ENCODE peak calls at places on chromosomes 16 and 17, in ten cellular contexts. One of them, this sample, is unnamed.

GRCh38 chr17:67353929-67354557 is 12.3 kb downstream of the PSMD12 start:
- DNase-seq in psoas muscle: no peak
- DNase-seq in brain microvascular endothelial cell: no peak
- DNase-seq in sigmoid colon: no peak
- DNase-seq in neural progenitor cell: no peak
- DNase-seq in effector memory CD4-positive, alpha-beta T cell: no peak
- DNase-seq in CD4-positive, CD25-positive, alpha-beta regulatory T cell: no peak
- DNase-seq in body of pancreas: peak; percentile 16
- DNase-seq in SK-N-SH: no peak
- DNase-seq in fibroblast of lung: no peak
- DNase-seq in this sample: no peak

GRCh38 chr17:76556759-76557367 is 17.0 kb downstream of the PRCD start:
- DNase-seq in psoas muscle: no peak
- DNase-seq in sigmoid colon: no peak
- DNase-seq in fibroblast of lung: peak; percentile 27
- DNase-seq in effector memory CD4-positive, alpha-beta T cell: peak; percentile 34
- DNase-seq in CD4-positive, CD25-positive, alpha-beta regulatory T cell: peak; percentile 44
- DNase-seq in brain microvascular endothelial cell: no peak
- DNase-seq in body of pancreas: peak; percentile 37
- DNase-seq in neural progenitor cell: peak; percentile 25
- DNase-seq in SK-N-SH: no peak
- DNase-seq in this sample: peak; percentile 92

GRCh38 chr17:77962349-77962748 is 3.8 kb downstream of the TNRC6C start:
- DNase-seq in CD4-positive, CD25-positive, alpha-beta regulatory T cell: no peak
- DNase-seq in neural progenitor cell: peak; percentile 32
- DNase-seq in body of pancreas: no peak
- DNase-seq in fibroblast of lung: no peak
- DNase-seq in sigmoid colon: no peak
- DNase-seq in brain microvascular endothelial cell: no peak
- DNase-seq in effector memory CD4-positive, alpha-beta T cell: no peak
- DNase-seq in SK-N-SH: no peak
- DNase-seq in psoas muscle: no peak
- DNase-seq in this sample: no peak

GRCh38 chr17:50668025-50668837 is 33.5 kb downstream of the ABCC3 start:
- DNase-seq in SK-N-SH: no peak
- DNase-seq in CD4-positive, CD25-positive, alpha-beta regulatory T cell: no peak
- DNase-seq in psoas muscle: no peak
- DNase-seq in brain microvascular endothelial cell: peak; percentile 15
- DNase-seq in fibroblast of lung: peak; percentile 57
- DNase-seq in body of pancreas: no peak
- DNase-seq in effector memory CD4-positive, alpha-beta T cell: no peak
- DNase-seq in neural progenitor cell: no peak
- DNase-seq in sigmoid colon: no peak
- DNase-seq in this sample: no peak

GRCh38 chr17:16935241-16935663 is 36.7 kb downstream of the TNFRSF13B start:
- DNase-seq in CD4-positive, CD25-positive, alpha-beta regulatory T cell: no peak
- DNase-seq in body of pancreas: no peak
- DNase-seq in psoas muscle: no peak
- DNase-seq in fibroblast of lung: no peak
- DNase-seq in neural progenitor cell: no peak
- DNase-seq in brain microvascular endothelial cell: no peak
- DNase-seq in SK-N-SH: no peak
- DNase-seq in sigmoid colon: no peak
- DNase-seq in effector memory CD4-positive, alpha-beta T cell: no peak
- DNase-seq in this sample: no peak

GRCh38 chr16:11796227-11797165 is 562 bp downstream of the ZC3H7A start:
- DNase-seq in psoas muscle: peak; percentile 79
- DNase-seq in effector memory CD4-positive, alpha-beta T cell: peak; percentile 34
- DNase-seq in neural progenitor cell: peak; percentile 80
- DNase-seq in body of pancreas: peak; percentile 70
- DNase-seq in brain microvascular endothelial cell: no peak
- DNase-seq in CD4-positive, CD25-positive, alpha-beta regulatory T cell: peak; percentile 37
- DNase-seq in sigmoid colon: peak; percentile 87
- DNase-seq in fibroblast of lung: peak; percentile 45
- DNase-seq in SK-N-SH: peak; percentile 86
- DNase-seq in this sample: peak; percentile 47

GRCh38 chr17:40561871-40562611 is 3.2 kb downstream of the CCR7 start:
- DNase-seq in sigmoid colon: no peak
- DNase-seq in fibroblast of lung: no peak
- DNase-seq in body of pancreas: no peak
- DNase-seq in SK-N-SH: no peak
- DNase-seq in psoas muscle: peak; percentile 34
- DNase-seq in CD4-positive, CD25-positive, alpha-beta regulatory T cell: peak; percentile 87
- DNase-seq in neural progenitor cell: no peak
- DNase-seq in brain microvascular endothelial cell: no peak
- DNase-seq in effector memory CD4-positive, alpha-beta T cell: no peak
- DNase-seq in this sample: no peak

GRCh38 chr17:16987830-16988601 is 16.1 kb upstream of the TNFRSF13B start:
- DNase-seq in fibroblast of lung: peak; percentile 87
- DNase-seq in psoas muscle: peak; percentile 84
- DNase-seq in CD4-positive, CD25-positive, alpha-beta regulatory T cell: peak; percentile 87
- DNase-seq in neural progenitor cell: peak; percentile 27
- DNase-seq in sigmoid colon: peak; percentile 84
- DNase-seq in body of pancreas: peak; percentile 77
- DNase-seq in brain microvascular endothelial cell: peak; percentile 86
- DNase-seq in effector memory CD4-positive, alpha-beta T cell: peak; percentile 20
- DNase-seq in SK-N-SH: no peak
- DNase-seq in this sample: peak; percentile 37

GRCh38 chr17:48577946-48578615 is at the start of gene HOXB4:
- DNase-seq in body of pancreas: peak; percentile 65
- DNase-seq in brain microvascular endothelial cell: no peak
- DNase-seq in neural progenitor cell: peak; percentile 74
- DNase-seq in fibroblast of lung: peak; percentile 86
- DNase-seq in psoas muscle: peak; percentile 81
- DNase-seq in SK-N-SH: no peak
- DNase-seq in effector memory CD4-positive, alpha-beta T cell: peak; percentile 73
- DNase-seq in sigmoid colon: peak; percentile 95
- DNase-seq in CD4-positive, CD25-positive, alpha-beta regulatory T cell: peak; percentile 75
- DNase-seq in this sample: peak; percentile 63

GRCh38 chr17:48575673-48576478 is 2.3 kb downstream of the HOXB4 start:
- DNase-seq in effector memory CD4-positive, alpha-beta T cell: no peak
- DNase-seq in psoas muscle: no peak
- DNase-seq in body of pancreas: no peak
- DNase-seq in fibroblast of lung: no peak
- DNase-seq in brain microvascular endothelial cell: no peak
- DNase-seq in neural progenitor cell: peak; percentile 52
- DNase-seq in sigmoid colon: no peak
- DNase-seq in CD4-positive, CD25-positive, alpha-beta regulatory T cell: peak; percentile 29
- DNase-seq in SK-N-SH: no peak
- DNase-seq in this sample: no peak

GRCh38 chr17:48577330-48577945 is 712 bp downstream of the HOXB4 start:
- DNase-seq in psoas muscle: no peak
- DNase-seq in CD4-positive, CD25-positive, alpha-beta regulatory T cell: peak; percentile 38
- DNase-seq in sigmoid colon: no peak
- DNase-seq in neural progenitor cell: no peak
- DNase-seq in SK-N-SH: no peak
- DNase-seq in fibroblast of lung: no peak
- DNase-seq in body of pancreas: no peak
- DNase-seq in effector memory CD4-positive, alpha-beta T cell: no peak
- DNase-seq in brain microvascular endothelial cell: no peak
- DNase-seq in this sample: no peak

GRCh38 chr17:48575066-48575582 is 3.0 kb downstream of the HOXB4 start:
- DNase-seq in neural progenitor cell: no peak
- DNase-seq in effector memory CD4-positive, alpha-beta T cell: no peak
- DNase-seq in fibroblast of lung: peak; percentile 81
- DNase-seq in sigmoid colon: no peak
- DNase-seq in SK-N-SH: no peak
- DNase-seq in psoas muscle: no peak
- DNase-seq in body of pancreas: no peak
- DNase-seq in brain microvascular endothelial cell: no peak
- DNase-seq in CD4-positive, CD25-positive, alpha-beta regulatory T cell: no peak
- DNase-seq in this sample: no peak

DNA sequence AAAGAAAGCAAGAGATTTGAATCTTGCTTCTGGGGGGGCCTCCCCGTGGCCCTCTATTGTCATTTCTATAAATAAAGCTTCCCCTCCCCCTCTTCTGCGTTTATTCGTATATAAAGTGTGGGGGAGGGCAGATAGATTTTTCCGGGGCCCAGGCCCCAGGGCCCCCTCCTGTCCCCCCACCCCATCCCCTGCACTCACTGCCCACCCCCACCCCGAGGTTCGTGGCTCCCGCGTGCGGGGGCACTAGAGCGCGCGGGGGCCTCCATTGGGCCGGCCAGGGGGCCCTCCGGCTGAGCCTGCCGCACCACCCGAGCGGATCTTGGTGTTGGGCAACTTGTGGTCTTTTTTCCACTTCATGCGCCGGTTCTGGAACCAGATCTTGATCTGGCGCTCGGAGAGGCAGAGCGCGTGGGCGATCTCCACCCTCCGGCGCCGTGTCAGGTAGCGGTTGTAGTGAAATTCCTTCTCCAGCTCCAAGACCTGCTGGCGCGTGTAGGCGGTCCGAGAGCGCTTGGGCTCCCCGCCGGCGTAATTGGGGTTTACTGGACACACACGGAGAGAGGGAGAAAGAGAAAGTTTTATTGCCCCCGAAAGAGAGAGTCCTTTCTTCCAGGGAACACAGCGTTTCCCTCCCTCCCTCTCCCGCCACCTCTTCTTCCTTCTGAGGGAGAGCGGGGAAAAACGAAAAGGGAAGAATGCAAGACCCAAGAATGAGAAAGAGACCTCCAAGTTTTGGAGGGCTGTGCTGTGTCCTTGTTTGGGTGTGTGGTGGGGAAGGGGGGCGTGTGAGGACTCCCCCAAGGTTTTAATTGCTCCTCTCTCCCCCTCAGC is 1.5 kb downstream of the HOXB4 start:
- DNase-seq in body of pancreas: no peak
- DNase-seq in SK-N-SH: no peak
- DNase-seq in neural progenitor cell: peak; percentile 46
- DNase-seq in brain microvascular endothelial cell: no peak
- DNase-seq in sigmoid colon: peak; percentile 92
- DNase-seq in psoas muscle: no peak
- DNase-seq in CD4-positive, CD25-positive, alpha-beta regulatory T cell: no peak
- DNase-seq in fibroblast of lung: peak; percentile 92
- DNase-seq in effector memory CD4-positive, alpha-beta T cell: no peak
- DNase-seq in this sample: peak; percentile 46
- H3K27ac ChIP-seq in body of pancreas: peak overlapping the region; percentile 50
- H3K27ac ChIP-seq in SK-N-SH: no peak overlapping the region
- H3K27ac ChIP-seq in neural progenitor cell: no peak overlapping the region
- H3K27ac ChIP-seq in brain microvascular endothelial cell: no peak overlapping the region
- H3K27ac ChIP-seq in sigmoid colon: peak overlapping the region; percentile 99
- H3K27ac ChIP-seq in psoas muscle: peak overlapping the region; percentile 6
- H3K27ac ChIP-seq in CD4-positive, CD25-positive, alpha-beta regulatory T cell: no peak overlapping the region
- H3K27ac ChIP-seq in fibroblast of lung: peak overlapping the region; percentile 98
- H3K27ac ChIP-seq in effector memory CD4-positive, alpha-beta T cell: no peak overlapping the region
- H3K27ac ChIP-seq in this sample: peak overlapping the region; percentile 1

DNA sequence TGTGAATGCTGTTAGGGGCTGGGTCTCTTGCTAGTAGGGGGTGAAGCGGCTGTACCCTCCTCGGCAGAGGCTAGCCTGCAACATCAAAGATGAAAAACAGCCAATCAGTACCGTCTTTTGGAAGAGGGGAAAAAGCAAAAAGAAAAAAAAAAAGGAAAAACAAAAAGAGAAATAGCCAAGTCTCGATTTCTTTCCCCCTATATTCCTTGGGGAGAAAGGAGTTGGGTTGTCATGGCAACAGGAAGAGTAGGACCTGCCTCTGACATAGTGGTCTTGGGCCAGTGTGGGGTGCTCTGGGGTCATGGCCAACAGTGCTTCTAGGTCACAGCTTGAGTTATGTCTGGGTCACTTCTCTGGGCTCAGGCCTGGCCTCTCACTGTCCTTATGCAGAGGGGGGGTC is 17.9 kb downstream of the ENGASE start:
- DNase-seq in body of pancreas: no peak
- DNase-seq in sigmoid colon: no peak
- DNase-seq in brain microvascular endothelial cell: no peak
- DNase-seq in psoas muscle: no peak
- DNase-seq in neural progenitor cell: no peak
- DNase-seq in fibroblast of lung: no peak
- DNase-seq in CD4-positive, CD25-positive, alpha-beta regulatory T cell: no peak
- DNase-seq in SK-N-SH: no peak
- DNase-seq in effector memory CD4-positive, alpha-beta T cell: no peak
- DNase-seq in this sample: no peak
- H3K36me3 ChIP-seq in body of pancreas: no peaks in the 10 kb centered on the region
- H3K36me3 ChIP-seq in sigmoid colon: no peaks in the 10 kb centered on the region
- H3K36me3 ChIP-seq in brain microvascular endothelial cell: no peaks in the 10 kb centered on the region
- H3K36me3 ChIP-seq in psoas muscle: no peaks in the 10 kb centered on the region
- H3K36me3 ChIP-seq in neural progenitor cell: no peaks in the 10 kb centered on the region
- H3K36me3 ChIP-seq in fibroblast of lung: no peaks in the 10 kb centered on the region
- H3K36me3 ChIP-seq in CD4-positive, CD25-positive, alpha-beta regulatory T cell: no peaks in the 10 kb centered on the region
- H3K36me3 ChIP-seq in SK-N-SH: no peaks in the 10 kb centered on the region
- H3K36me3 ChIP-seq in effector memory CD4-positive, alpha-beta T cell: no peaks in the 10 kb centered on the region
- H3K36me3 ChIP-seq in this sample: no peaks in the 10 kb centered on the region

GRCh38 chr16:57137043-57137442 is 44.7 kb downstream of the CPNE2 start:
- DNase-seq in fibroblast of lung: no peak
- DNase-seq in sigmoid colon: no peak
- DNase-seq in body of pancreas: no peak
- DNase-seq in effector memory CD4-positive, alpha-beta T cell: no peak
- DNase-seq in SK-N-SH: no peak
- DNase-seq in psoas muscle: no peak
- DNase-seq in CD4-positive, CD25-positive, alpha-beta regulatory T cell: no peak
- DNase-seq in brain microvascular endothelial cell: no peak
- DNase-seq in neural progenitor cell: no peak
- DNase-seq in this sample: no peak

GRCh38 chr16:57134982-57135381 is 42.6 kb downstream of the CPNE2 start:
- DNase-seq in psoas muscle: no peak
- DNase-seq in effector memory CD4-positive, alpha-beta T cell: peak; percentile 12
- DNase-seq in neural progenitor cell: no peak
- DNase-seq in SK-N-SH: no peak
- DNase-seq in sigmoid colon: no peak
- DNase-seq in brain microvascular endothelial cell: no peak
- DNase-seq in body of pancreas: no peak
- DNase-seq in CD4-positive, CD25-positive, alpha-beta regulatory T cell: peak; percentile 76
- DNase-seq in fibroblast of lung: no peak
- DNase-seq in this sample: no peak

GRCh38 chr16:57140866-57141668 is 44.8 kb downstream of the PSME3IP1 start:
- DNase-seq in SK-N-SH: peak; percentile 30
- DNase-seq in CD4-positive, CD25-positive, alpha-beta regulatory T cell: no peak
- DNase-seq in effector memory CD4-positive, alpha-beta T cell: no peak
- DNase-seq in sigmoid colon: peak; percentile 40
- DNase-seq in fibroblast of lung: no peak
- DNase-seq in body of pancreas: no peak
- DNase-seq in brain microvascular endothelial cell: no peak
- DNase-seq in neural progenitor cell: no peak
- DNase-seq in psoas muscle: no peak
- DNase-seq in this sample: no peak

GRCh38 chr16:57137566-57138273 is 45.3 kb downstream of the CPNE2 start:
- DNase-seq in fibroblast of lung: no peak
- DNase-seq in body of pancreas: no peak
- DNase-seq in brain microvascular endothelial cell: no peak
- DNase-seq in SK-N-SH: peak; percentile 10
- DNase-seq in sigmoid colon: no peak
- DNase-seq in neural progenitor cell: no peak
- DNase-seq in psoas muscle: no peak
- DNase-seq in effector memory CD4-positive, alpha-beta T cell: no peak
- DNase-seq in CD4-positive, CD25-positive, alpha-beta regulatory T cell: no peak
- DNase-seq in this sample: no peak

DNA sequence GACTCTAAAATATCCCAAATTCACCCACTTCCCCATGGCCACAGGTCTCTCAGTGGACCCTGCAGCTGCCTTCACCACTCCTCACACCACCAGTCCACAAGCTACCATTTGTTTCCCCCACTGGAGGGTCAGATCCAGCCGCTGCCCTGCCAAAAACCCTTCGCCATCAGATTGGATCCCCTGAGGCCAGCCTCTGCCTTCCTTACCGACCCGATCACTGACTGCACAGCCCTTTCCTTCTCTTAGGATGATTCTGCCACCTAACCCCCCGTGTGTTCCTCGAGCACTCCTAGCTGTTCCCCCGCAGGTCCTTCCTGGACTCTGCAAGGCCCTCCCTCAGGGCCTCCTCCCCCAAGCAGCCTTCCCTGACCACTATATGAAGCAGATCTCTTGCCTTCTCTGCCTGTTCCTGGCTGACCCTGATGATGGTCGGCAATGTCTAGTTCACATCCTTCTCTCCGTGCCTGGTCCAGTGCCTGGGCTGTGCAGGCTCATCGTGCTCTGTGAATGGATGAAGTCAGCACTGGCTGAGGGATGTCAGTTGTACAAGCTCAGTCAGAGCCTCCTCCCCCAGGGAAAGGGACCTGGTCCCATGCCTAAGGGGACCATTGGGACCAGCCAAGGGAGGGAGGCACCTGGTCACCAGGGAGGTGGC is 46.0 kb downstream of the CPNE2 start:
- DNase-seq in neural progenitor cell: no peak
- DNase-seq in SK-N-SH: peak; percentile 12
- DNase-seq in effector memory CD4-positive, alpha-beta T cell: no peak
- DNase-seq in sigmoid colon: peak; percentile 37
- DNase-seq in brain microvascular endothelial cell: no peak
- DNase-seq in body of pancreas: no peak
- DNase-seq in CD4-positive, CD25-positive, alpha-beta regulatory T cell: no peak
- DNase-seq in fibroblast of lung: no peak
- DNase-seq in psoas muscle: no peak
- DNase-seq in this sample: no peak
- H3K27ac ChIP-seq in neural progenitor cell: no peak overlapping the region
- H3K27ac ChIP-seq in SK-N-SH: no peak overlapping the region
- H3K27ac ChIP-seq in effector memory CD4-positive, alpha-beta T cell: no peak overlapping the region
- H3K27ac ChIP-seq in sigmoid colon: no peak overlapping the region
- H3K27ac ChIP-seq in brain microvascular endothelial cell: no peak overlapping the region
- H3K27ac ChIP-seq in body of pancreas: no peak overlapping the region
- H3K27ac ChIP-seq in CD4-positive, CD25-positive, alpha-beta regulatory T cell: no peak overlapping the region
- H3K27ac ChIP-seq in fibroblast of lung: no peak overlapping the region
- H3K27ac ChIP-seq in psoas muscle: no peak overlapping the region
- H3K27ac ChIP-seq in this sample: no peak overlapping the region

DNA sequence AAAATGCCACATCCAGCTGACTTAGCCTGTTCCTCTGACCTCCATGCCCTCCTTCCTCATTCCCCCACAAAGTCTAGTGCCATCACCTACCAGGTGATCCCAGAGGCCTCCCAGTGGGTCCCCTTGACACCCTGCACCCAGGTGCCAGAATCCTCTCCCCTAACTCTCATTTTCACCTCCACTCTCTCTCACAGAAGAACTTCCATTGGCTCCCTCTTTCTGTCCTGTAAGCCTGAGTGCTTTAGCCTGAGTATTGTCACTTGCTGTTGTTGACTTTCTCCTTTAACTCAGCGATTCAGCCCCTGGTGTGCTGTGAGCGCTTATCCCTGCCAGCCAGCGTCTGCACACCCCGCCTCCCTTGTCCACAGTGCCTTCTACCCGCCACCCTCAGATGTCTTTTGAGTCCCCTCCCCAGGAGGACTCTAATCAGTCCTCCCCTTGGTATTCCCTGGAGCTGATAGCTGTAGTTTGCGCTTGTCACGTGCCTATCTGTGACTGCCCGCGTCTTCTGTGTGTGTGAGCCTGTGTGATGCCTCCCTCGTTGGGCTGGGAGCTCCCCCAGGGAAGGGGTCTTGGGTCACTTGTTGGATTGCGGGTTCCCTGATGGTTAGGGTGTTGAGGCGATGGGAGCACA is 31.9 kb downstream of the ARHGAP23 start:
- DNase-seq in psoas muscle: no peak
- DNase-seq in CD4-positive, CD25-positive, alpha-beta regulatory T cell: no peak
- DNase-seq in effector memory CD4-positive, alpha-beta T cell: no peak
- DNase-seq in brain microvascular endothelial cell: no peak
- DNase-seq in fibroblast of lung: no peak
- DNase-seq in body of pancreas: no peak
- DNase-seq in neural progenitor cell: no peak
- DNase-seq in SK-N-SH: no peak
- DNase-seq in sigmoid colon: no peak
- DNase-seq in this sample: no peak
- H3K36me3 ChIP-seq in psoas muscle: peaks cover 45% of the 10 kb centered on the region
- H3K36me3 ChIP-seq in CD4-positive, CD25-positive, alpha-beta regulatory T cell: no peaks in the 10 kb centered on the region
- H3K36me3 ChIP-seq in effector memory CD4-positive, alpha-beta T cell: no peaks in the 10 kb centered on the region
- H3K36me3 ChIP-seq in brain microvascular endothelial cell: peaks cover 57% of the 10 kb centered on the region
- H3K36me3 ChIP-seq in fibroblast of lung: peaks cover 43% of the 10 kb centered on the region
- H3K36me3 ChIP-seq in body of pancreas: no peaks in the 10 kb centered on the region
- H3K36me3 ChIP-seq in neural progenitor cell: no peaks in the 10 kb centered on the region
- H3K36me3 ChIP-seq in SK-N-SH: peaks cover 4% of the 10 kb centered on the region
- H3K36me3 ChIP-seq in sigmoid colon: peaks cover 14% of the 10 kb centered on the region
- H3K36me3 ChIP-seq in this sample: peaks cover 50% of the 10 kb centered on the region